ENCODE peak calls at places on chromosomes 1 and 21, in six cellular contexts. N is neural crest cell; H is NAMALWA; F is GM23338; A is stimulated activated CD4-positive, alpha-beta T cell treated with anti-CD3 and anti-CD28 coated beads, TNF-alpha, amount 100 ng/mL, for 48 hours; B is A549. C is an unnamed sample.
A peak's percentile ranks its signal among the peaks of the same experiment; 100 is the strongest.

GRCh38 chr1:63698001-63698838 is 75.6 kb upstream of the ROR1 start:
- DNase-seq in F (no peak), A (no peak), N (no peak), H (no peak), B (peak; percentile 44), C (no peak)

GRCh38 chr1:100530901-100531487 is 6.9 kb upstream of the GPR88 start:
- DNase-seq in B (no peak), H (no peak), A (no peak), N (no peak), F (no peak), C (peak; percentile 28)

GRCh38 chr1:5739561-5740078 is 252.6 kb downstream of the NPHP4 start:
- DNase-seq in H (no peak), F (no peak), A (no peak), N (no peak), B (no peak), C (no peak)

GRCh38 chr1:221442056-221442455 is 299.8 kb downstream of the DUSP10 start:
- DNase-seq in A (no peak), N (no peak), H (no peak), F (no peak), B (no peak), C (no peak)

GRCh38 chr1:35945327-35945726 is 14.4 kb downstream of the AGO3 start:
- DNase-seq in H (no peak), B (no peak), N (no peak), A (no peak), F (no peak), C (no peak)

GRCh38 chr1:154726443-154726842 is 118.5 kb upstream of the ADAR start:
- DNase-seq in N (no peak), F (no peak), B (no peak), H (no peak), A (no peak), C (no peak)

GRCh38 chr1:37481289-37482003 is 7.1 kb downstream of the ZC3H12A start:
- DNase-seq in N (no peak), A (peak; percentile 30), B (no peak), H (no peak), F (no peak), C (no peak)

GRCh38 chr1:25360596-25361581 is 22.8 kb downstream of the TMEM50A start:
- DNase-seq in N (no peak), A (no peak), B (no peak), H (no peak), F (no peak), C (no peak)

GRCh38 chr1:224180783-224181452 is 2.1 kb upstream of the DEGS1 start:
- DNase-seq in H (no peak), N (no peak), F (no peak), A (no peak), B (no peak), C (no peak)

GRCh38 chr21:42790520-42790919 is 88.8 kb downstream of the WDR4 start:
- DNase-seq in N (no peak), A (no peak), B (no peak), H (no peak), F (no peak), C (no peak)

GRCh38 chr1:234683856-234684632 is 74.1 kb upstream of the IRF2BP2 start:
- DNase-seq in H (no peak), A (no peak), F (peak; percentile 56), N (no peak), B (peak; percentile 76), C (no peak)

GRCh38 chr1:41696381-41696780 is 211.9 kb upstream of the EDN2 start:
- DNase-seq in B (no peak), H (no peak), N (no peak), F (no peak), A (no peak), C (no peak)

GRCh38 chr1:150974580-150975478 is at the start of gene CERS2:
- DNase-seq in N (peak; percentile 68), H (peak; percentile 83), F (peak; percentile 87), A (peak; percentile 43), B (peak; percentile 73), C (peak; percentile 89)

GRCh38 chr1:208239518-208240381 is 4.4 kb downstream of the PLXNA2 start:
- DNase-seq in N (no peak), A (no peak), H (no peak), F (no peak), B (no peak), C (no peak)

GRCh38 chr1:230109871-230110667 is 43.0 kb downstream of the GALNT2 start:
- DNase-seq in N (no peak), H (peak; percentile 82), B (no peak), A (peak; percentile 87), F (no peak), C (peak; percentile 96)

GRCh38 chr1:48061162-48062136 is 64.3 kb upstream of the TRABD2B start:
- DNase-seq in H (peak; percentile 67), F (peak; percentile 90), B (peak; percentile 41), A (no peak), N (peak; percentile 66), C (peak; percentile 82)

GRCh38 chr1:84840346-84840745 is 52.7 kb downstream of the LPAR3 start:
- DNase-seq in A (no peak), B (no peak), H (no peak), F (no peak), N (no peak), C (no peak)

GRCh38 chr1:63955746-63956145 is 181.9 kb downstream of the ROR1 start:
- DNase-seq in B (no peak), A (no peak), F (no peak), H (no peak), N (no peak), C (no peak)

GRCh38 chr1:23423415-23424170 is 955 bp downstream of the TCEA3 start:
- DNase-seq in N (no peak), A (no peak), F (peak; percentile 57), B (no peak), H (no peak), C (no peak)

C was measured in RPMI8226.